ENCODE peak calls at places on chromosomes 2 and 18, in ten cellular contexts. C is progenitor cell of endocrine pancreas; K is OCI-LY7; D is CD4-positive, alpha-beta T cell; W is activated CD4-positive, alpha-beta T cell treated with anti-CD3 and anti-CD28 coated beads, Interleukin-2, amount 50 U/mL, for 1 hour; S is thoracic aorta; Y is astrocyte; V is WTC11; J is foreskin fibroblast; Z is Ammon's horn. R is an unnamed sample.

GRCh38 chr18:24209558-24209957 is 70.7 kb downstream of the CABYR start:
- DNase-seq in Z (no peak), D (no peak), S (no peak), W (no peak), J (no peak), K (no peak), Y (no peak), C (no peak), V (no peak), R (no peak)

GRCh38 chr2:65153515-65153914 is 23.6 kb upstream of the RAB1A start:
- DNase-seq in K (no peak), Y (no peak), D (no peak), Z (no peak), W (no peak), V (no peak), S (no peak), C (no peak), J (peak; percentile 7), R (no peak)

GRCh38 chr2:128472789-128473174 is 154.1 kb upstream of the HS6ST1 start:
- DNase-seq in Z (no peak), C (no peak), Y (peak; percentile 23), S (no peak), J (peak; percentile 64), D (no peak), V (no peak), K (no peak), W (no peak), R (no peak)

GRCh38 chr2:118032169-118033013 is 18.5 kb upstream of the CCDC93 start:
- DNase-seq in V (peak; percentile 38), J (peak; percentile 71), W (peak; percentile 24), C (no peak), K (peak; percentile 69), S (no peak), Z (peak; percentile 66), Y (no peak), D (peak; percentile 14), R (peak; percentile 66)

GRCh38 chr2:11750422-11750821 is 4.0 kb downstream of the LPIN1 start:
- DNase-seq in W (peak; percentile 31), D (no peak), Y (no peak), S (no peak), J (peak; percentile 74), C (no peak), V (no peak), Z (no peak), K (peak; percentile 78), R (no peak)

GRCh38 chr2:191401287-191401686 is 156.1 kb downstream of the MYO1B start:
- DNase-seq in K (no peak), Y (peak; percentile 47), S (no peak), Z (no peak), V (no peak), C (no peak), D (no peak), W (no peak), J (peak; percentile 64), R (peak; percentile 78)

GRCh38 chr2:142642654-142643053 is 234.8 kb upstream of the KYNU start:
- DNase-seq in V (no peak), K (no peak), C (no peak), J (no peak), W (no peak), Y (no peak), S (no peak), Z (no peak), D (no peak), R (no peak)

GRCh38 chr2:209610631-209611030 is 161.0 kb upstream of the UNC80 start:
- DNase-seq in J (no peak), S (no peak), Y (no peak), W (no peak), Z (no peak), V (no peak), K (no peak), C (no peak), D (no peak), R (no peak)

GRCh38 chr2:47904903-47905453 is 1.3 kb downstream of the FBXO11 start:
- DNase-seq in D (peak; percentile 1), Y (peak; percentile 5), S (no peak), W (peak; percentile 38), Z (no peak), J (no peak), C (peak; percentile 26), K (peak; percentile 67), V (peak; percentile 35), R (peak; percentile 47)

GRCh38 chr18:58400337-58400885 is 228.5 kb downstream of the ALPK2 start:
- DNase-seq in W (no peak), S (no peak), V (no peak), Y (no peak), J (peak; percentile 88), C (no peak), K (no peak), D (no peak), Z (no peak), R (peak; percentile 72)

GRCh38 chr18:75551071-75551470 is 123.6 kb upstream of the SMIM21 start:
- DNase-seq in C (no peak), Z (peak; percentile 64), V (no peak), Y (no peak), D (no peak), J (no peak), W (no peak), S (no peak), K (no peak), R (no peak)

GRCh38 chr2:23976883-23977282 is 33.0 kb upstream of the MFSD2B start:
- DNase-seq in J (no peak), W (no peak), Z (no peak), K (no peak), S (no peak), D (no peak), C (no peak), V (no peak), Y (no peak), R (no peak)

GRCh38 chr2:47534179-47534919 is 131.4 kb downstream of the MSH2 start:
- DNase-seq in Z (no peak), C (no peak), W (no peak), Y (peak; percentile 86), V (no peak), S (no peak), K (no peak), D (no peak), J (peak; percentile 94), R (peak; percentile 88)

GRCh38 chr18:2402084-2402483 is 169.2 kb downstream of the METTL4 start:
- DNase-seq in W (no peak), J (peak; percentile 47), S (no peak), Z (no peak), Y (peak; percentile 87), D (no peak), V (no peak), K (no peak), C (no peak), R (no peak)

GRCh38 chr2:238264072-238264460 is 24.2 kb upstream of the HES6 start:
- DNase-seq in K (no peak), Y (no peak), J (no peak), Z (no peak), S (no peak), V (no peak), D (no peak), C (no peak), W (no peak), R (no peak)

GRCh38 chr18:58180738-58181353 is 136.8 kb downstream of the NEDD4L start:
- DNase-seq in J (peak; percentile 75), Z (peak; percentile 58), C (peak; percentile 47), D (peak; percentile 47), Y (no peak), S (no peak), W (peak; percentile 59), V (peak; percentile 72), K (peak; percentile 35), R (peak; percentile 76)

GRCh38 chr2:100178085-100178788 is 35.8 kb upstream of the AFF3 start:
- DNase-seq in Z (no peak), Y (peak; percentile 46), C (no peak), S (no peak), J (peak; percentile 9), W (no peak), D (no peak), V (peak; percentile 76), K (peak; percentile 90), R (no peak)

GRCh38 chr2:112946086-112946485 is 31.7 kb upstream of the IL36G start:
- DNase-seq in K (no peak), D (no peak), J (no peak), Y (no peak), W (no peak), S (no peak), C (no peak), V (no peak), Z (no peak), R (no peak)

R was measured in GM03348.